ENCODE peak calls at places on chromosomes 16 and 17, in five cellular contexts. K, D, Z, T and B are unnamed samples.

GRCh38 chr16:66668777-66669444 is 27.6 kb downstream of the CMTM4 start:
- DNase-seq in D (no peak), Z (no peak), T (no peak), K (no peak), B (no peak)

GRCh38 chr16:61681673-61682072 is 354.6 kb downstream of the CDH8 start:
- DNase-seq in D (no peak), Z (no peak), K (no peak), T (no peak), B (no peak)

GRCh38 chr16:1815461-1815860 is 11.2 kb downstream of the HAGH start:
- DNase-seq in D (no peak), Z (no peak), K (no peak), T (no peak), B (no peak)

GRCh38 chr16:57509231-57509923 is 23.1 kb upstream of the DOK4 start:
- DNase-seq in D (no peak), Z (no peak), K (no peak), T (no peak), B (no peak)

GRCh38 chr17:82236142-82236971 is 7.5 kb downstream of the SLC16A3 start:
- DNase-seq in T (no peak), Z (peak), K (no peak), D (peak), B (no peak)

GRCh38 chr17:58415371-58416055 is 1.8 kb downstream of the RNF43 start:
- DNase-seq in D (peak), K (no peak), Z (no peak), T (no peak), B (no peak)

GRCh38 chr16:14365200-14365851 is 264.7 kb downstream of the PARN start:
- DNase-seq in D (no peak), T (no peak), K (no peak), Z (no peak), B (no peak)

GRCh38 chr17:49378311-49378710 is 16.3 kb upstream of the ZNF652 start:
- DNase-seq in D (no peak), T (no peak), K (no peak), Z (no peak), B (no peak)

GRCh38 chr17:60425626-60426025 is 3.3 kb downstream of the CHCT1 start:
- DNase-seq in T (no peak), Z (no peak), K (no peak), D (no peak), B (no peak)

GRCh38 chr17:60423865-60424264 is 1.6 kb downstream of the CHCT1 start:
- DNase-seq in T (no peak), K (no peak), Z (no peak), D (no peak), B (no peak)

GRCh38 chr17:60416368-60416925 is 5.8 kb upstream of the CHCT1 start:
- DNase-seq in D (no peak), K (no peak), T (no peak), Z (no peak), B (no peak)

GRCh38 chr17:60422162-60422665 is at the start of gene CHCT1:
- DNase-seq in K (no peak), Z (no peak), D (no peak), T (no peak), B (no peak)

GRCh38 chr17:60421273-60422161 is 772 bp upstream of the CHCT1 start:
- DNase-seq in D (peak), Z (peak), T (no peak), K (no peak), B (no peak)
- TF ChIP-seq CTCF in D (peak), Z (peak), T (peak), K (no peak), B (peak)

GRCh38 chr17:74385201-74385600 is 17.9 kb downstream of the GPR142 start:
- DNase-seq in D (no peak), K (no peak), T (no peak), Z (no peak), B (no peak)

GRCh38 chr17:74386397-74386796 is 19.1 kb downstream of the GPR142 start:
- DNase-seq in T (no peak), K (no peak), D (no peak), Z (no peak), B (no peak)

GRCh38 chr17:74389094-74389753 is 21.9 kb downstream of the GPR142 start:
- DNase-seq in K (no peak), T (no peak), D (no peak), Z (no peak), B (no peak)

GRCh38 chr17:74389937-74390679 is 22.8 kb downstream of the GPR142 start:
- DNase-seq in D (no peak), Z (no peak), T (no peak), K (no peak), B (no peak)

DNA sequence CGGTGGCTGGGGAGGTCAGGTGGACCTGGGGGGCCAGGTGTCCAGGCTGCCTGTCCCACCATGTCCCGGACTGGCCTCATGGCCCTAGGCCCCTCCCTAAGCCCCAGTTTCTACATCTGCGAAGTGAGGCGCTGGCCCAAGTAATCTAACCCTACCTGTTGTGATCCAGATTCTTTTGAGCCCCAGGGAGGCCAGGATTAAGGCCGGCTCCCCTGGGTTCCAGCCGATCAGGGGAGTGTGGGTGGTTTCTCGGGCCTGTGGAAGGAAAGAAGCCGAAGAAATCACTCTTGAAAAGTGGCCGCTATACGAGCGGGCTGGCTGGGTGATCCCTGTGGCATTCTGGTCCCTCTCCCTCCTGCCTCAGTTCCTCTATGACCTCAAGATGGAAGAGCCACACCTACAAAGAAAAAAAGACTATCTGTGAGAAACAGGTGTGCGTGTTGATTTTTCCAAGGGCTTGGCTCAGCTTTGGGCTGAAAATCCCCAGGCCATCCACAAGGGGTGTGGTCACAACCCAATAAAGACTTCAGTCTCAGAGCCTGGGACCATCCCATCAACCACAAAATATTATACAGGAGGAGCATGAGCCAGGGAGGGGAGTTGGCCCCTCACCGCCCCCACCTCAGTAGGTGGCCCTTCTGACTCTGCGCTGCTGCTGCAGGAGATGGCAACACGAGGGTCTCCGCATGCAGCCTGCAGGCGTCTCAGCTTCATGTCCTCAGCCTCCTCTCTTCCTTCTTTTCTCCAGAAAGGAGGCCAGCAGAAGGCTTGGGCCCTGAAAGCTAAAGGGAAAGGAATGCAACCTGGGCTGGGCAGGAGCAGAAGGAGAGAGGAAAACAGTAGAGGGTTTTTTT is 20.3 kb downstream of the GPR142 start:
- DNase-seq in K (no peak), D (peak), Z (no peak), T (no peak), B (no peak)
- TF ChIP-seq CTCF in K (no peak), D (peak), Z (no peak), T (no peak), B (peak)

GRCh38 chr17:69084911-69085310 is 24.2 kb upstream of the ABCA9 start:
- DNase-seq in T (no peak), D (no peak), K (no peak), Z (no peak), B (no peak)
- TF ChIP-seq CTCF in T (peak), D (no peak), K (no peak), Z (no peak), B (peak)

GRCh38 chr17:76026714-76027158 is 370 bp downstream of the EVPL start:
- DNase-seq in D (no peak), T (no peak), K (no peak), Z (no peak), B (no peak)
- TF ChIP-seq CTCF in D (no peak), T (no peak), K (no peak), Z (no peak), B (no peak)

GRCh38 chr17:73841431-73842060 is 197.3 kb upstream of the SDK2 start:
- DNase-seq in Z (no peak), K (no peak), T (no peak), D (no peak), B (no peak)
- TF ChIP-seq CTCF in Z (no peak), K (no peak), T (no peak), D (no peak), B (peak)

DNA sequence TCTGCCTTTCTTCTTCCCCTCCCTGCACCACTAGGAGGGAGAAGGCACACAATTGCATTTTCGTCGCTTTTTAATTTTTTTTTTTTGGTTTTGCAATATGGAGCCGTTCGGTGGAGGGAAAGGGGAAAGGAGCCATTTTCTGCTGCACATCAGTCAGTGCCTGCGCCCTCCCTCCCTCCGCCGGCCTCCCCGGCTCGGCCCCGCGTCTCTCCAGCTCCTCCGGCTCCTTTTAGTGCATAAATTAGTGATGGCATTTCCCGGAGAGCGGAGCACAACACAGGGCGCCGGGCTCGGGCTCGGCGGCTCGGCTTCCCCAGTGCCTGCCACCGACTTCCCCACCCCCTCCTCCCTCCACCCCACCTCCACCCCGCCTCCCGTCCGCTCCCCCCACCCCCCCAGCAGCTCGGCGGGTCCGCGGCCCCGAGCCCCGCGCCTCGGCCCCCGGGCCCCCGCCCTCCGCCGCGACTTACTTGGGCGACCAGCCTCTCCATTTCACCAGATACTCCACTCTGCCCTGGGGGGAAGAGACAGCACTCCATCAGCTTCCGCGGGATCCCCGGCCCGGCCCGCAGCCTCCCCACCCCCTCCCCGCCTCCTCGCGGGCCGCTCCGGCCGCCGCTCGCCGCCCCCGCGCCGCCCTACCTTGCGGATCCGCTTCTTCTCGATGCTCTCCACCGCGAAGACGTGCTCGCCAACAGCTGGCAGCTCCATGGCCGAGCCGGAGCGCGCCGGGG is 532 bp downstream of the CBX4 start:
- DNase-seq in K (no peak), T (no peak), Z (peak), D (peak), B (no peak)
- TF ChIP-seq CTCF in K (no peak), T (no peak), Z (no peak), D (no peak), B (peak)

GRCh38 chr16:16994831-16995230 is 475.9 kb downstream of the XYLT1 start:
- DNase-seq in T (no peak), K (no peak), Z (no peak), D (no peak), B (no peak)

GRCh38 chr16:16996830-16997229 is 473.9 kb downstream of the XYLT1 start:
- DNase-seq in K (no peak), D (no peak), T (no peak), Z (no peak), B (no peak)

GRCh38 chr16:16992986-16993783 is 477.6 kb downstream of the XYLT1 start:
- DNase-seq in Z (peak), T (no peak), K (no peak), D (no peak), B (no peak)

GRCh38 chr16:16988963-16989362 is 481.8 kb downstream of the XYLT1 start:
- DNase-seq in T (no peak), K (no peak), D (no peak), Z (no peak), B (no peak)

GRCh38 chr16:16991711-16992110 is 479.0 kb downstream of the XYLT1 start:
- DNase-seq in T (no peak), Z (no peak), D (no peak), K (no peak), B (no peak)
- TF ChIP-seq CTCF in T (no peak), Z (no peak), D (no peak), K (no peak), B (no peak)

GRCh38 chr17:47253541-47254402 is at the start of gene ITGB3:
- DNase-seq in Z (peak), T (no peak), K (no peak), D (peak), B (peak)
- TF ChIP-seq CTCF in Z (peak), T (peak), K (no peak), D (no peak), B (peak)